ENCODE peak calls at places on chromosome 22, in five cellular contexts. X, U, B, J and O are unnamed samples. For H3K4me1, the result is how much of the 10 kb centered on the place peaks cover.

GRCh38 chr22:33023119-33023827 is 34.9 kb downstream of the SYN3 start:
- ATAC-seq in X (no peak), U (no peak), B (no peak), J (no peak), O (no peak)

GRCh38 chr22:48953830-48954229 is 873.8 kb downstream of the BRD1 start:
- ATAC-seq in X (no peak), U (no peak), B (no peak), J (no peak), O (no peak)

GRCh38 chr22:32395107-32395506 is 16.9 kb downstream of the RTCB start:
- ATAC-seq in X (no peak), U (no peak), B (no peak), J (no peak), O (no peak)

GRCh38 chr22:32558681-32559355 is 84.2 kb downstream of the FBXO7 start:
- ATAC-seq in X (no peak), U (peak), B (no peak), J (peak), O (peak)

GRCh38 chr22:22546490-22546889 is 12.6 kb downstream of the PRAME start:
- ATAC-seq in X (no peak), U (no peak), B (no peak), J (peak), O (no peak)

GRCh38 chr22:33889748-33890147 is 30.5 kb downstream of the LARGE1 start:
- ATAC-seq in X (no peak), U (no peak), B (no peak), J (no peak), O (no peak)

GRCh38 chr22:28102413-28102812 is 183.4 kb upstream of the PITPNB start:
- ATAC-seq in X (no peak), U (no peak), B (no peak), J (no peak), O (no peak)

GRCh38 chr22:40190501-40190900 is 12.8 kb downstream of the TNRC6B start:
- ATAC-seq in X (peak), U (no peak), B (no peak), J (no peak), O (no peak)

GRCh38 chr22:25551396-25551795 is 13.1 kb upstream of the GRK3 start:
- ATAC-seq in X (no peak), U (no peak), B (no peak), J (no peak), O (no peak)

GRCh38 chr22:21858025-21858764 is 9.2 kb downstream of the MAPK1 start:
- ATAC-seq in X (no peak), U (no peak), B (peak), J (no peak), O (no peak)

GRCh38 chr22:46528121-46528610 is 9.3 kb downstream of the CELSR1 start:
- ATAC-seq in X (no peak), U (peak), B (peak), J (peak), O (no peak)

GRCh38 chr22:27740192-27740748 is 61.3 kb downstream of the MN1 start:
- ATAC-seq in X (no peak), U (no peak), B (no peak), J (no peak), O (no peak)

GRCh38 chr22:22129387-22129786 is 115.2 kb upstream of the VPREB1 start:
- ATAC-seq in X (no peak), U (no peak), B (no peak), J (no peak), O (no peak)

GRCh38 chr22:40263191-40263590 is 83.1 kb upstream of the ADSL start:
- ATAC-seq in X (no peak), U (no peak), B (no peak), J (no peak), O (no peak)

GRCh38 chr22:39214006-39214382 is 30.8 kb downstream of the PDGFB start:
- ATAC-seq in X (no peak), U (peak), B (no peak), J (no peak), O (no peak)

GRCh38 chr22:46366801-46367706 is 31.5 kb downstream of the TRMU start:
- ATAC-seq in X (peak), U (peak), B (peak), J (no peak), O (no peak)

GRCh38 chr22:17774928-17775675 is 833 bp upstream of the BID start:
- ATAC-seq in X (no peak), U (no peak), B (no peak), J (no peak), O (no peak)

GRCh38 chr22:32024791-32025190 is 18.3 kb upstream of the SLC5A1 start:
- ATAC-seq in X (no peak), U (no peak), B (no peak), J (no peak), O (no peak)

GRCh38 chr22:31611065-31611760 is 50.8 kb downstream of the PISD start:
- ATAC-seq in X (peak), U (no peak), B (no peak), J (no peak), O (peak)

GRCh38 chr22:34414467-34415440 is 494.5 kb upstream of the LARGE1 start:
- ATAC-seq in X (peak), U (peak), B (peak), J (no peak), O (no peak)

GRCh38 chr22:45638834-45639746 is 32.5 kb upstream of the ATXN10 start:
- ATAC-seq in X (no peak), U (peak), B (peak), J (peak), O (peak)

GRCh38 chr22:40240671-40241070 is 62.9 kb downstream of the TNRC6B start:
- ATAC-seq in X (no peak), U (peak), B (no peak), J (no peak), O (no peak)

GRCh38 chr22:40498454-40499186 is 128.2 kb downstream of the SGSM3 start:
- ATAC-seq in X (peak), U (peak), B (peak), J (peak), O (no peak)

GRCh38 chr22:22960307-22960706 is 72.7 kb downstream of the IGLL5 start:
- ATAC-seq in X (no peak), U (no peak), B (peak), J (no peak), O (no peak)

GRCh38 chr22:18133452-18133851 is 16.5 kb upstream of the USP18 start:
- ATAC-seq in X (no peak), U (no peak), B (no peak), J (peak), O (peak)

GRCh38 chr22:27880778-27881394 is 38.2 kb downstream of the PITPNB start:
- ATAC-seq in X (peak), U (peak), B (peak), J (peak), O (peak)

GRCh38 chr22:26835929-26836528 is 178.6 kb downstream of the MIAT start:
- ATAC-seq in X (peak), U (peak), B (peak), J (no peak), O (no peak)

GRCh38 chr22:17117400-17117799 is 3.8 kb downstream of the TMEM121B start:
- ATAC-seq in X (no peak), U (no peak), B (no peak), J (no peak), O (no peak)

GRCh38 chr22:39384750-39385480 is 14.7 kb upstream of the TAB1 start:
- ATAC-seq in X (peak), U (peak), B (peak), J (no peak), O (no peak)

GRCh38 chr22:41873391-41873790 is 40.5 kb downstream of the SREBF2 start:
- ATAC-seq in X (no peak), U (no peak), B (no peak), J (no peak), O (no peak)

GRCh38 chr22:28034760-28035401 is 115.8 kb upstream of the PITPNB start:
- ATAC-seq in X (no peak), U (no peak), B (no peak), J (peak), O (peak)

GRCh38 chr22:49951678-49951985 is 8.9 kb upstream of the PIM3 start:
- ATAC-seq in X (no peak), U (peak), B (no peak), J (no peak), O (no peak)

GRCh38 chr22:40088818-40089217 is 88.9 kb upstream of the TNRC6B start:
- ATAC-seq in X (no peak), U (no peak), B (no peak), J (no peak), O (no peak)

GRCh38 chr22:11066458-11067285 is 4461.3 kb upstream of the OR11H1 start:
- ATAC-seq in X (no peak), U (no peak), B (peak), J (peak), O (peak)

GRCh38 chr22:40922484-40923303 is 28.5 kb upstream of the RBX1 start:
- ATAC-seq in X (peak), U (peak), B (peak), J (peak), O (peak)

GRCh38 chr22:41513391-41513790 is 30.9 kb downstream of the POLR3H start:
- ATAC-seq in X (no peak), U (no peak), B (no peak), J (no peak), O (no peak)

GRCh38 chr22:21937821-21938070 is 14.9 kb downstream of the PPM1F start:
- ATAC-seq in X (peak), U (no peak), B (no peak), J (peak), O (peak)

DNA sequence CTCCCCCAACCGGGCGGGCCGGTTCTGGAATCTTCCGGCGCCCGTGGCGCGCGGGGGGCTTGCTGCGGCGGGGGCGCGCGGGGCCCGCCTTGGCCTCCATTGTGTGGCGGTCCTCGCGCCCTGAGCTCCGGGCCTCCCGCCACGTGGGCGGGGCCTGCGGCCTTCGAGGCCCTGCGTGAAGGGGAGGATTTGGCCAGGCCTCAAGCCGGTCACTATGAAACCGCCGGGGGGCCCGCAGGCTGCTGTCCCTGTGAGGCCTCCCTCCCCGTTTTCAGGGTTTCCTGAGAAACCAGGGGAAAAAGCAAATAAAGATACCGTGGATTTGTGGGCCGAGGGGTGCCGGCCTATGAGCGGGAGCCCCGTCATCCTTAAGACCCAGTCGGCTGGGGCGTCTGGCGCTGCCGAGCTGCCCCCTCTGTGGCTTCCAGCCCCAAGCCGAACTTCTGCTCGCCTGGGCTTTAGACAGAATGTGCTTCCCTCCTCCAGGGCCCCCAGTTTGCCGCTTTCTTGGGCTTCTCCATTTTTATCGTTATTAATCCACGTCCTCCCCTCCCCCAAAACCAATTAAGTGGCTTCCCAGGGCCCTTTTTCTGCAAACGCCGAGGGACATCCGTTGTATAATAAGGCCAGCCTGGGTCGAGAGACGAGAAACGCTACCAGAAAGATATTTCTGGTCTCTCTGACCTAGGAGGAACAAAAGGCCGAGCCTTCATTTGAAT is 602 bp downstream of the EWSR1 start:
- ATAC-seq in X (peak), U (peak), B (peak), J (peak), O (peak)
- TF ChIP-seq POLR2AphosphoS5 in X (no peak), U (peak), B (no peak), J (no peak), O (no peak)

GRCh38 chr22:37638351-37639069 is 959 bp upstream of the SH3BP1 start:
- ATAC-seq in X (peak), U (peak), B (peak), J (no peak), O (no peak)

GRCh38 chr22:37635157-37635556 is 4.3 kb upstream of the SH3BP1 start:
- ATAC-seq in X (no peak), U (no peak), B (no peak), J (no peak), O (no peak)

GRCh38 chr22:37634505-37635002 is 4.9 kb upstream of the SH3BP1 start:
- ATAC-seq in X (peak), U (peak), B (peak), J (no peak), O (no peak)

GRCh38 chr22:37636949-37637273 is 2.6 kb upstream of the SH3BP1 start:
- ATAC-seq in X (no peak), U (no peak), B (no peak), J (no peak), O (no peak)

GRCh38 chr22:37636186-37636948 is 3.1 kb upstream of the SH3BP1 start:
- ATAC-seq in X (no peak), U (peak), B (no peak), J (no peak), O (no peak)
- H3K4me1 ChIP-seq in X (under half), U (half or more), B (half or more), J (half or more), O (under half)

GRCh38 chr22:44348963-44349950 is 36.5 kb upstream of the SHISAL1 start:
- ATAC-seq in X (peak), U (no peak), B (peak), J (no peak), O (no peak)
- TF ChIP-seq CTCF in X (no peak), U (no peak), B (peak), J (no peak), O (no peak)

DNA sequence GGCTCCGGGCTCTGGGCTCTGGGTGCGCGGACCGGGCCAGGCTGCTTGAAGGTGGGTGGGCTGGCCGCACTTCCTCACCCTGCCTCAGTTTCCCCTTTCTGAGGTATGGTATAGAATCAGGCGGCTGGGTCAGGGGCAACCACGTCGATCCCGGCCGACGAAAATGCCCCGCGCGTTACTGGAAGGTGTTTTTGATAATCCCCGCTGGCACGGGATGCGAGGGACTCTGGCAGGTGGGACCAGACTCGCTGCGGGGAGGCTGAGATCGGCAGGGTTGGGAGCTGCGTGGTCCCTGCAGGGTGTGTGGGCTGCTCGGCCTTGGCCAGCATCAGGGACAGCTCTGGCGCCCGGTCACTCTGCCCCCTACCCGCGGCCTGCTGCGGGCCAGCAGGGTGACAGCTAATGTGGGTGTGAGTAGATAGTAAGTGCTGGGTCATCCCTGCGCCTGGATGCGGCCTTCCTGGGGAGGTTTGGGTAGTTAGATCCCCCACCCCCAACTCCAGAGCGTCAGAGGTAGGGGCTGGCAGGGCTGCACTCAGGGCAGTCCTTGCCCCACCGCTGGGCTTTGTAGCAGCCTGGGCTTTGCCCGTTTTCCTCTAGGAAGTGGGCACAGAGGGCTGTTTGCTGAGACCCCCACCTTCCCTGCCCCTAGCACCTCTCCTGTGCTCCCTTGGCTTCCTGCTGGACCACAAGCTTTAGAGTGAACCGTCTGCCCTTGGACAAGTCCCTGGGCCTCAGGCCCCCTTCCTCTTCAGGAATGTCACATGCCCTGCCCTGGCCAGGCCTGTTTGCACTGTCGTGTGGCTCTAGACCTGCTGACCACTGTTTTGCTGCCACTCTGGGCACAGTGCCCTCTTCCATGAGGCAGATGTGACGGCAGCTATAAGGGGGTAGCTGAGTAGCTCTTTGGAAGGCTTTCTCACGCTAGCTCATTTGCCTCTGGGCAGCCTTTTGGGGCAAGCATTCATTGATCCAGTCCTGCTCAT is 579 bp downstream of the TANGO2 start:
- ATAC-seq in X (peak), U (peak), B (peak), J (peak), O (peak)
- TF ChIP-seq POLR2AphosphoS5 in X (no peak), U (no peak), B (no peak), J (peak), O (no peak)

GRCh38 chr22:36425977-36426523 is 38.3 kb upstream of the MYH9 start:
- ATAC-seq in X (peak), U (peak), B (peak), J (peak), O (no peak)
- H3K4me1 ChIP-seq in X (under half), U (under half), B (half or more), J (under half), O (under half)

DNA sequence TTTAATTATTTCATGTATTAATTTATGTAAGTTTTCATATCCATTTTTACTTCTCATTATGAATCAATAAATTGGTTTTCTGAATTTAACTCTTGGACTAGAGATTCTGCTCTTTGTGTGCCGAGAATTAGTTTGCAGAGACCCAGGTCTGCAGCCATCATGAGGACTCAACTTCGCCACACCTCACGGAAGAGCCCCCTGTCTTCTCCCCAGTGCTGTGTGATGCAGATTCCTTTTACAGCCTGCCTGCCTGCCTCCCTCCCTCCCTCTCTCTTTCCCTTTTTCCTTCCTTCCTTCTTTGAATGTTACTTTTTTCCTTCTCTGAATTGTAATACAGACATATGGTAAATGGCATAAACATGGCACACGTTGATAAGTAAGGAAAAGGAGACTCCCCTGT is 947.7 kb downstream of the TBC1D22A start:
- ATAC-seq in X (peak), U (no peak), B (no peak), J (no peak), O (no peak)
- TF ChIP-seq CTCF in X (no peak), U (no peak), B (no peak), J (no peak), O (no peak)

GRCh38 chr22:24208012-24208749 is 26.9 kb downstream of the SUSD2 start:
- ATAC-seq in X (no peak), U (peak), B (peak), J (peak), O (peak)
- TF ChIP-seq POLR2AphosphoS5 in X (no peak), U (peak), B (no peak), J (peak), O (peak)

DNA sequence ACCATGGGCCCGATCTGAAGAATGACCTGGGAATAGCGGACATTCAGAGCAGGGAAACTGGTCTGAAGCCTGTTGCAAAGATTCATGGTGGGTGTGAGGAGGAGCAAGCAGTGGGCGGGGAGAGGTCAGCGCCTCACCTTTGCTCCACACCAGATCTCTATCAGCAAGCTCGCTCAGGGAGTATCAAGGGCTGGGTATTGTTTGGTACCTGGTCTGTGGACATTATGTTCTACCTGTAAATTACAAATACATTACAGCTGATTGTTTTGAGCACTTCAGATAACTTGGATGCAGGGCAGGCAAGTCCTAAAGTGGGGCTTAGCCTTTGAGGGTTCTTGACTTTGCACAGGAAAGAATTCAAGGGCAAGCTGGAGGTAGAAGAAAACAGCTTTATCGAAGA is 10.8 kb upstream of the SEC14L4 start:
- ATAC-seq in X (no peak), U (no peak), B (peak), J (no peak), O (no peak)
- H3K4me1 ChIP-seq in X (under half), U (under half), B (under half), J (under half), O (under half)

GRCh38 chr22:43389227-43389836 is 22.5 kb upstream of the MPPED1 start:
- ATAC-seq in X (no peak), U (no peak), B (peak), J (no peak), O (no peak)
- TF ChIP-seq CTCF in X (no peak), U (no peak), B (peak), J (no peak), O (no peak)

DNA sequence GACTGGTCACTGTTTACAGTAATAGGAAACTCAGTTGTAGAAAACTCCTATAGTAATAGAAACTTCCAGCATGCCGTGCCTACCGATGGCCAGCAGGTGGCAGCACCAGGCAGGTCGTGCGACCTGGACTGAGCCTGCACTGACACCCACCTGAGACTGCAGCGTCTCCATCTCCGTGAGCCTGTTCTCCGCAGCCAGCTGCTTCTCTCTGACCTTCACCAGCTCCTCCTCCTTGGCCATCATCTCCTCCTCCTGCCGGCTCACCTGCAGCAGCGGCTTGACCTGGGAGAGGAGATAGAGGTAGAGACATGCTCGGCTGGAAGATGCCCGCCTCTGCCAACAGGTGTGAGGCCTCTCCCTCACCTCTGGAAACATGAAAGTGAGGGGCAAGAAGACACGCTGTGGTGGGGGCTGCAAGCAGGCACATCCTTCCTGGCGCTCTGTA is 48.5 kb downstream of the APOL1 start:
- ATAC-seq in X (peak), U (peak), B (peak), J (peak), O (peak)
- TF ChIP-seq POLR2AphosphoS5 in X (no peak), U (no peak), B (no peak), J (peak), O (no peak)